ENCODE peak calls at places on chromosomes 12 and 14, in five cellular contexts. T is cardiac muscle cell, O is colonic mucosa, V is endodermal cell, E is neural progenitor cell. N is an unnamed sample.
A peak's percentile ranks its signal among the peaks of the same experiment; 100 is the strongest.

GRCh38 chr14:48937796-48938195 is 648.4 kb downstream of the RPS29 start:
- DNase-seq in T (peak; percentile 67), O (no peak), V (no peak), E (peak; percentile 8), N (peak; percentile 36)

GRCh38 chr14:23430016-23430732 is 5.3 kb downstream of the MYH7 start:
- DNase-seq in T (no peak), O (no peak), V (no peak), E (no peak), N (no peak)

GRCh38 chr12:14239350-14239934 is 126.0 kb upstream of the ATF7IP start:
- DNase-seq in T (peak; percentile 69), O (peak; percentile 52), V (peak; percentile 81), E (no peak), N (peak; percentile 60)

GRCh38 chr12:95201056-95201670 is 16.1 kb downstream of the FGD6 start:
- DNase-seq in T (no peak), O (peak; percentile 67), V (no peak), E (no peak), N (peak; percentile 39)

GRCh38 chr12:106519587-106519986 is 63.2 kb upstream of the RFX4 start:
- DNase-seq in T (no peak), O (no peak), V (no peak), E (no peak), N (no peak)

GRCh38 chr12:40226652-40227051 is 1.9 kb downstream of the LRRK2 start:
- DNase-seq in T (no peak), O (no peak), V (no peak), E (no peak), N (peak; percentile 94)

GRCh38 chr14:35687335-35687939 is 121.7 kb downstream of the RALGAPA1 start:
- DNase-seq in T (peak; percentile 66), O (peak; percentile 25), V (peak; percentile 62), E (peak; percentile 75), N (peak; percentile 60)

GRCh38 chr12:122079038-122079531 is 529 bp downstream of the MLXIP start:
- DNase-seq in T (no peak), O (peak; percentile 44), V (peak; percentile 86), E (peak; percentile 54), N (no peak)

GRCh38 chr12:54560374-54560858 is 11.0 kb downstream of the PDE1B start:
- DNase-seq in T (peak; percentile 89), O (peak; percentile 84), V (peak; percentile 98), E (peak; percentile 91), N (peak; percentile 52)

GRCh38 chr14:78917462-78917861 is 747.3 kb downstream of the NRXN3 start:
- DNase-seq in T (no peak), O (no peak), V (no peak), E (no peak), N (no peak)

GRCh38 chr12:54270345-54270744 is 9.6 kb downstream of the CBX5 start:
- DNase-seq in T (no peak), O (no peak), V (no peak), E (no peak), N (no peak)

GRCh38 chr14:22220427-22220826 is 368.6 kb downstream of the DAD1 start:
- DNase-seq in T (no peak), O (no peak), V (no peak), E (no peak), N (no peak)

GRCh38 chr12:114611145-114612018 is 72.6 kb downstream of the TBX3 start:
- DNase-seq in T (no peak), O (peak; percentile 41), V (no peak), E (no peak), N (no peak)

GRCh38 chr14:35404496-35405303 is at the start of gene NFKBIA:
- DNase-seq in T (peak; percentile 89), O (peak; percentile 93), V (peak; percentile 93), E (peak; percentile 92), N (peak; percentile 82)

GRCh38 chr12:62917066-62917465 is 17.9 kb downstream of the PPM1H start:
- DNase-seq in T (no peak), O (no peak), V (peak; percentile 39), E (no peak), N (no peak)

GRCh38 chr12:3269594-3269993 is 192.4 kb downstream of the TSPAN9 start:
- DNase-seq in T (no peak), O (no peak), V (no peak), E (peak; percentile 36), N (no peak)
- TF ChIP-seq CTCF in T (no peak), O (no peak), V (peak; percentile 42), E (peak; percentile 9), N (no peak)

GRCh38 chr12:111767362-111768158 is 827 bp downstream of the ALDH2 start:
- DNase-seq in T (peak; percentile 34), O (peak; percentile 66), V (no peak), E (peak; percentile 61), N (peak; percentile 65)
- H3K4me3 ChIP-seq in T (peak overlapping the region; percentile 53), O (peak overlapping the region; percentile 65), V (peak overlapping the region; percentile 91), E (peak overlapping the region; percentile 64), N (peak overlapping the region; percentile 68)

GRCh38 chr12:125549836-125550235 is 484.6 kb downstream of the AACS start:
- DNase-seq in T (no peak), O (no peak), V (peak; percentile 92), E (no peak), N (no peak)
- TF ChIP-seq CTCF in T (no peak), O (no peak), V (peak; percentile 78), E (peak; percentile 45), N (peak; percentile 33)

GRCh38 chr14:68208218-68208617 is 388.6 kb downstream of the RAD51B start:
- DNase-seq in T (no peak), O (no peak), V (no peak), E (no peak), N (no peak)

GRCh38 chr14:68208726-68209125 is 389.1 kb downstream of the RAD51B start:
- DNase-seq in T (no peak), O (no peak), V (no peak), E (no peak), N (no peak)

GRCh38 chr14:68211421-68211820 is 391.8 kb downstream of the RAD51B start:
- DNase-seq in T (no peak), O (no peak), V (no peak), E (no peak), N (no peak)

GRCh38 chr14:68211886-68212285 is 392.3 kb downstream of the RAD51B start:
- DNase-seq in T (no peak), O (no peak), V (no peak), E (no peak), N (no peak)

DNA sequence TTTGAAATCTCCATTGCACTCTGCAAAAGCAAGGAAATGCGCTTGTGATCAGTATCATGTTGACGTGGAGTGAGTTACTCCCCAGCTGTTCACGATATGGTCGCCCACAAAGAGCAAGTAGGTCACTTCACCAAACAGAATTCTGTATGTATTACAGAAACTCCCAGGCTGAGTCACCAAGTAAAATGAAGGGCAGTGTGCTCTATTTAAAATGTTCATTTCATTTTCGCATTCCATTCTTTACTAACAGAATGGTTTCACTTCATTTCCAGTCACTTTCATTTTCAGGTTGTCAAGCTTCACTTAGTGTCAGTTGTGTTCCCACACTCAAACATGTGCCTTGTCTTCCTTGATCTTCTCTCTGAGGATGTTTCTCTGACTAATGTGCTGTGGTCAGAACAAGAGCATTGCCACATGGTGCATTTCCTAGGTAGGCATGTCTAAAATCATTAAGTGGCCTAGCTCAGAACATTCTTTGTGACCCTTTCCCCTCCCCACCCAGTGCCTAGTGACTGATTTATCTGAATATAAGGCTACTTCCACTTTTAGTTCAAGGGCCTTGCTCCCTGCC is 391.2 kb downstream of the RAD51B start:
- DNase-seq in T (peak; percentile 29), O (no peak), V (no peak), E (no peak), N (peak; percentile 97)
- H3K4me3 ChIP-seq in T (no peak overlapping the region), O (no peak overlapping the region), V (no peak overlapping the region), E (no peak overlapping the region), N (no peak overlapping the region)

GRCh38 chr12:49632401-49632800 is 9.0 kb downstream of the PRPF40B start:
- DNase-seq in T (no peak), O (no peak), V (no peak), E (no peak), N (no peak)

GRCh38 chr12:49635656-49636055 is 12.3 kb downstream of the PRPF40B start:
- DNase-seq in T (no peak), O (no peak), V (no peak), E (no peak), N (no peak)

GRCh38 chr12:49635036-49635435 is 11.7 kb downstream of the PRPF40B start:
- DNase-seq in T (no peak), O (no peak), V (no peak), E (no peak), N (no peak)

GRCh38 chr12:49632986-49633702 is 9.8 kb downstream of the PRPF40B start:
- DNase-seq in T (no peak), O (no peak), V (no peak), E (no peak), N (no peak)

DNA sequence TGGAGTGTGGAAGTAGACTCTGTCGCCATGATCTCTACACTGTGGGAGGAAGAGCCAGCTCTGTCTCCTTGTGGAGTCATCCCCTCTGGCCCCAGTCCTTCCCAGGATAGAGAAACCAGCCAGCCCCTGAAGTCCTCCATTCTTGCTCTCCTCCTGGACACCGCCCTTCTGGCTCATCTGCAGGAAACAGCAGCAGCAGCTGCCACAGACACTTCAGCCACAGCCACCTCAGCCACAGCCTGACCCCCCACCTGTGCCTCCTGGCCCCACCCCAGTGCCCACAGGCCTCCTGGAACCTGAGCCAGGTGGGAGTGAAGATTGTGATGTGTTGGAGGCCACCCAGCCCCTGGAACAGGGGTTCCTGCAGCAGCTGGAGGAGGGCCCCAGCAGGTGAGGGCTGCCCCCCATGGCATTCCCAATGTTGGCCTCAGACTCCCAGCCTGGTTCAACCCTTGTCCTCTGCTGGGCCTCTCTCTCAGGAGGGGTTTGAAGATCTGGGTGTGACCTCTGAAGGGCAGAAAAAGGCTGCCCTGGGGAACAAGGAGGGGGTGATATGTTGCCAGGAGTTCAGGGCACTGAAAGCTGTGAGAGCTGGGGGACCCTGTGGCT is 10.4 kb downstream of the PRPF40B start:
- DNase-seq in T (no peak), O (no peak), V (no peak), E (no peak), N (no peak)
- TF ChIP-seq CTCF in T (no peak), O (no peak), V (no peak), E (no peak), N (no peak)

DNA sequence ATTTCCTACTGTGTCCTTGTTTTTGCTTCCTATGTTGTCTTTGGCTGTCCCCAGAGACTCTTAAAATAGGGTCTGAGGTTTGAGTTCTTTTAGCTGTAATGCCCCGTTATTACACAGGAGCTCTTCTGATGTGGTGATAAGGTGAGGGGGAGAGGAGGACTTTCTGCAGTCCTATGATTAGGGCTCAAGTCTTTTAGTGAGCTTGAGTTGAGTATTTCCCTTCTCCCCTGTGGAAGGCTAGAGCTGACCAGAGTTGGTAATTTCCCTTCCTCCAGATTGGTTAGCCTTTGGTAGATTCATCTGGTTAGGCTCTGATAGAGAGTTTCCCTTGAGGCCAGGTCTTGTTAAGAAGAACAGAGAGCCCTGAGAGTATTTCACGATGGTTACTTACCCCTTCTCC is 4.3 kb upstream of the HIF1A start:
- DNase-seq in T (no peak), O (no peak), V (no peak), E (no peak), N (no peak)
- H3K4me3 ChIP-seq in T (no peak overlapping the region), O (no peak overlapping the region), V (no peak overlapping the region), E (no peak overlapping the region), N (no peak overlapping the region)

GRCh38 chr14:20904393-20905029 is 13.3 kb downstream of the RNASE3 start:
- DNase-seq in T (peak; percentile 7), O (no peak), V (peak; percentile 76), E (peak; percentile 60), N (no peak)
- TF ChIP-seq CTCF in T (no peak), O (no peak), V (peak; percentile 71), E (peak; percentile 29), N (no peak)

GRCh38 chr14:69625299-69626131 is 14.1 kb downstream of the SUSD6 start:
- DNase-seq in T (no peak), O (peak; percentile 48), V (no peak), E (no peak), N (peak; percentile 53)
- H3K4me3 ChIP-seq in T (no peak overlapping the region), O (no peak overlapping the region), V (no peak overlapping the region), E (no peak overlapping the region), N (no peak overlapping the region)